ENCODE peak calls at places on chromosomes 16 and 17, in eight cellular contexts. R, C, I, Z, K, H, T and S are unnamed samples.

GRCh38 chr17:61464121-61464905 is 12.1 kb downstream of the TBX4 start:
- DNase-seq in R (peak; percentile 16), Z (no peak), I (no peak), T (no peak), H (no peak), K (peak; percentile 46), C (no peak), S (no peak)

GRCh38 chr17:48892940-48893645 is 506 bp downstream of the ATP5MC1 start:
- DNase-seq in C (no peak), I (peak; percentile 19), R (no peak), K (no peak), H (no peak), Z (no peak), T (no peak), S (no peak)

GRCh38 chr17:77631307-77631706 is 327.2 kb upstream of the TNRC6C start:
- DNase-seq in I (no peak), H (no peak), C (no peak), K (no peak), Z (no peak), R (no peak), T (no peak), S (no peak)

GRCh38 chr17:46035112-46035818 is 36.2 kb downstream of the STH start:
- DNase-seq in Z (no peak), R (no peak), K (no peak), H (no peak), T (no peak), I (no peak), C (no peak), S (no peak)

GRCh38 chr16:72475688-72476087 is 303.7 kb upstream of the PMFBP1 start:
- DNase-seq in Z (no peak), T (no peak), H (no peak), C (no peak), R (no peak), K (no peak), I (peak; percentile 75), S (no peak)

GRCh38 chr17:68195667-68196393 is 52.0 kb upstream of the AMZ2 start:
- DNase-seq in H (peak; percentile 69), T (peak; percentile 54), C (peak; percentile 24), R (no peak), I (peak; percentile 48), Z (no peak), K (peak; percentile 54), S (peak; percentile 46)

GRCh38 chr16:57062329-57062728 is 30.1 kb upstream of the CPNE2 start:
- DNase-seq in H (no peak), T (no peak), K (no peak), R (no peak), I (no peak), C (no peak), Z (no peak), S (peak; percentile 75)

GRCh38 chr17:13531701-13532100 is 70.0 kb downstream of the HS3ST3A1 start:
- DNase-seq in K (no peak), I (no peak), Z (no peak), T (no peak), H (no peak), R (no peak), C (no peak), S (no peak)

GRCh38 chr16:51636913-51637743 is 486.1 kb upstream of the SALL1 start:
- DNase-seq in R (no peak), C (no peak), H (no peak), Z (no peak), T (no peak), K (no peak), I (no peak), S (no peak)

GRCh38 chr17:4920351-4921048 is 11.6 kb upstream of the GP1BA start:
- DNase-seq in Z (no peak), R (no peak), C (no peak), H (no peak), I (no peak), T (no peak), K (peak; percentile 84), S (no peak)

GRCh38 chr17:57733085-57733484 is 12.0 kb downstream of the CCDC182 start:
- DNase-seq in K (no peak), I (no peak), C (no peak), T (no peak), Z (no peak), R (no peak), H (no peak), S (no peak)

GRCh38 chr17:66351053-66351452 is 48.6 kb downstream of the PRKCA start:
- DNase-seq in H (peak; percentile 68), K (peak; percentile 79), Z (no peak), C (no peak), T (peak; percentile 27), I (no peak), R (peak; percentile 63), S (no peak)

GRCh38 chr17:31404028-31404949 is 12.8 kb downstream of the RAB11FIP4 start:
- DNase-seq in Z (no peak), H (no peak), T (no peak), K (no peak), R (no peak), I (no peak), C (no peak), S (no peak)

GRCh38 chr17:50658602-50659001 is 23.9 kb downstream of the ABCC3 start:
- DNase-seq in H (no peak), I (no peak), R (no peak), C (no peak), Z (no peak), T (no peak), K (no peak), S (peak; percentile 60)

GRCh38 chr16:17921357-17921978 is 415.1 kb downstream of the NPIPA8 start:
- DNase-seq in H (no peak), K (peak; percentile 47), R (no peak), I (peak; percentile 5), T (no peak), C (no peak), Z (no peak), S (peak; percentile 62)

GRCh38 chr16:62700456-62701280 is 664.4 kb upstream of the CDH8 start:
- DNase-seq in K (no peak), Z (no peak), H (no peak), I (no peak), T (no peak), R (no peak), C (no peak), S (no peak)

GRCh38 chr16:29745853-29746345 is at the start of gene C16orf54:
- DNase-seq in R (peak; percentile 47), T (peak; percentile 77), Z (peak; percentile 34), K (peak; percentile 93), H (peak; percentile 61), C (peak; percentile 70), I (no peak), S (no peak)

GRCh38 chr16:27436065-27436464 is 34.1 kb downstream of the IL21R start:
- DNase-seq in C (no peak), I (no peak), H (peak; percentile 27), K (no peak), R (no peak), T (no peak), Z (peak; percentile 3), S (no peak)

GRCh38 chr17:67942810-67943209 is 53.5 kb downstream of the C17orf58 start:
- DNase-seq in R (no peak), K (no peak), H (no peak), C (no peak), I (peak; percentile 7), T (no peak), Z (no peak), S (peak; percentile 22)

GRCh38 chr17:82880620-82881019 is 40.8 kb upstream of the ZNF750 start:
- DNase-seq in R (no peak), K (peak; percentile 43), Z (no peak), T (peak; percentile 23), H (peak; percentile 41), I (no peak), C (peak; percentile 11), S (no peak)

GRCh38 chr17:81180836-81181810 is 15.1 kb upstream of the AATK start:
- DNase-seq in R (no peak), C (no peak), Z (no peak), H (no peak), T (no peak), I (no peak), K (no peak), S (no peak)
- H3K4me3 ChIP-seq in R (no peak overlapping the region), C (no peak overlapping the region), Z (no peak overlapping the region), H (no peak overlapping the region), T (no peak overlapping the region), I (no peak overlapping the region), K (no peak overlapping the region), S (no peak overlapping the region)

GRCh38 chr17:6843241-6843890 is 11.8 kb upstream of the TEKT1 start:
- DNase-seq in T (no peak), C (no peak), Z (no peak), R (no peak), I (peak; percentile 65), K (no peak), H (no peak), S (no peak)
- TF ChIP-seq CTCF in T (peak; percentile 48), C (peak; percentile 71), Z (peak; percentile 41), R (peak; percentile 52), I (peak; percentile 41), K (peak; percentile 63), H (peak; percentile 48), S (peak; percentile 29)

DNA sequence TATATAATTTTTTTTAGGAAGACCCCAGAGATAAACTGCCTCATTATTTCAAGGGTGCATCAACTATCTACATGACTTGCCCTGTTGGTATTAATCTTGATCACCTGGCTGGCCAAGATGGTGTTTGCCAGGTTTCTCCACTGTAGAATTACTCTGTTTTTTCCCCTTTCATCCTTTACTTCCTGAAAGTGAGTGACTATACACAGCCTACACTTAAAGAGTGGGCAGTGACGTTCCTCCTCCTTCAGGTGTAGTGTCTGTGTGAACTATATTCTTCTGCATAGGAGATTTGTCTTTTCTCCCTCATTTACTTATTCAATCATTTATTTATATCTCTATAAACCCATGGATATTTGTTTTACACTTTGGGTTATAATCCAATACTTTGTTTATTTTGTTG is 246.7 kb downstream of the IRF8 start:
- DNase-seq in C (no peak), H (no peak), K (no peak), T (no peak), R (no peak), I (no peak), Z (no peak), S (no peak)
- H3K4me1 ChIP-seq in C (no peaks in the 10 kb centered on the region), H (no peaks in the 10 kb centered on the region), K (no peaks in the 10 kb centered on the region), T (no peaks in the 10 kb centered on the region), R (no peaks in the 10 kb centered on the region), I (no peaks in the 10 kb centered on the region), Z (no peaks in the 10 kb centered on the region), S (no peaks in the 10 kb centered on the region)

DNA sequence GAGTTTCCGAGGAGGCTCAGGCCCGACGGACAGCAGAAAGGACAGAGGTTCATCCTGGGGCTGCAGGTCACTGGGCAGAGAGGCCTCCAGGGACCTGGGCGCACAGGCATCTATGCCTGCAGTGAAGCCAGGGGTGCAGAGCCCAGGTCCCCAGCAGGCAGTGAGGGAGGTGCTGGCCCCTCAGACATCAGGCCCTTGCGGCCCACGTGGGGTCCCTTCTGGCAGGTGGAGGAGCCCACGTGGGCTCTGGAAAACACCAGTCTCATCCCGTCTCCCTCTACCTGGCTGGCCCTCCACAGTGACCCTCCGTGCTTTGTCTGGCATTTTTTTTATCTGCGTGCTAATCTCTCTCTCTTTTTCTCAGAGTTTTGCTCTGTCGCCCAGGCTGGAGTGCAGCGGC is 36.5 kb downstream of the ENGASE start:
- DNase-seq in R (no peak), Z (no peak), I (no peak), T (no peak), K (no peak), C (no peak), H (no peak), S (no peak)
- H3K4me3 ChIP-seq in R (no peak overlapping the region), Z (no peak overlapping the region), I (no peak overlapping the region), T (no peak overlapping the region), K (no peak overlapping the region), C (no peak overlapping the region), H (no peak overlapping the region), S (no peak overlapping the region)